ENCODE peak calls at places on chromosomes 5 and 9, in eight cellular contexts. I, C, X, S, E, B, V and M are unnamed samples.

GRCh38 chr9:123349691-123350480 is 6.1 kb upstream of the CRB2 start:
- DNase-seq in I (peak), C (no peak), X (peak), S (peak), E (peak), B (no peak), V (peak), M (peak)

GRCh38 chr5:150502847-150503246 is 5.1 kb upstream of the NDST1 start:
- DNase-seq in I (no peak), C (no peak), X (no peak), S (no peak), E (no peak), B (no peak), V (no peak), M (no peak)

GRCh38 chr5:151923865-151924264 is 786 bp downstream of the GLRA1 start:
- DNase-seq in I (no peak), C (no peak), X (no peak), S (peak), E (no peak), B (no peak), V (no peak), M (peak)

GRCh38 chr9:101409079-101409477 is 10.4 kb downstream of the ZNF189 start:
- DNase-seq in I (no peak), C (no peak), X (peak), S (no peak), E (peak), B (no peak), V (no peak), M (no peak)

GRCh38 chr9:35652829-35653209 is 2.1 kb upstream of the SIT1 start:
- DNase-seq in I (no peak), C (no peak), X (no peak), S (no peak), E (no peak), B (no peak), V (no peak), M (no peak)

GRCh38 chr9:31470051-31470450 is 914.4 kb upstream of the ACO1 start:
- DNase-seq in I (no peak), C (no peak), X (no peak), S (no peak), E (no peak), B (no peak), V (no peak), M (no peak)

GRCh38 chr5:10565785-10566506 is 2.1 kb downstream of the ANKRD33B start:
- DNase-seq in I (no peak), C (no peak), X (no peak), S (no peak), E (peak), B (no peak), V (no peak), M (no peak)

GRCh38 chr9:105716146-105716545 is 21.8 kb downstream of the TMEM38B start:
- DNase-seq in I (no peak), C (no peak), X (no peak), S (no peak), E (no peak), B (no peak), V (no peak), M (no peak)

DNA sequence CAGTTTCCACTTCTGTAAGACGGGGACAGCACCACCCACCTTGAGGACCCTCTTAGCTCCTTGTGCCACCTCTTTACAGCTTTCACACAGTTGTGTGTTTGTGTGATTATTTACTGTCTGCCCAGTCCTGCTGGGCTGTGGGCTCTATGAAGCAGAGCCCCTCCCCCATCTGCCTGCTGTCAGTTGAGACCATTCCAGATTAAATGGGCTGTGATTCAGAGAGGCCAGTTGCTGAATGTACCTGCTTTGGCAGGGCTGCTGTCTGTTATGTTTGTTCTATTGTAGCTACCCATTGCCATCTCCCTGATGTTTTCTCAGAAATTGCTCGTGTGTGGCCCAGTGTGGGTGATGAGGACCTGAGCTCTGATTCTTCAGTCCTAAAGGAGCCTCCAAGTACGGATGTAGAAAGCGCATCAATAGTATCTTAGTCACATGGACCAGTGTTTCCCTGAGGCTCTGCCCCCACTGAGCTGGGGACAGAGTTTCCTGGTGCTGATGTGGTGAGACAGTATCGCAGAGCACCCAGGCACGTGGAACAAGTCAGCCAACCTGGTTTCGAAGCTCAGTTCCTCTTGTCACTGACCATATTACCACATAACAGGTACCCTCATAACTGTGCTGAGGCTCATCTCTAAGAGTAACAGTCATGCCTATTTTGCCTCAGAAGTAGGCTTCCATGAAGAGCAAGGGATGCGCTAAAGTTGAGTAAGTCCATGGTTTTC is 3.7 kb downstream of the ANGPTL2 start:
- DNase-seq in I (no peak), C (no peak), X (no peak), S (no peak), E (no peak), B (no peak), V (no peak), M (no peak)
- TF ChIP-seq CTCF in I (no peak), C (no peak), X (no peak), S (no peak), E (no peak), B (no peak), V (no peak), M (no peak)

DNA sequence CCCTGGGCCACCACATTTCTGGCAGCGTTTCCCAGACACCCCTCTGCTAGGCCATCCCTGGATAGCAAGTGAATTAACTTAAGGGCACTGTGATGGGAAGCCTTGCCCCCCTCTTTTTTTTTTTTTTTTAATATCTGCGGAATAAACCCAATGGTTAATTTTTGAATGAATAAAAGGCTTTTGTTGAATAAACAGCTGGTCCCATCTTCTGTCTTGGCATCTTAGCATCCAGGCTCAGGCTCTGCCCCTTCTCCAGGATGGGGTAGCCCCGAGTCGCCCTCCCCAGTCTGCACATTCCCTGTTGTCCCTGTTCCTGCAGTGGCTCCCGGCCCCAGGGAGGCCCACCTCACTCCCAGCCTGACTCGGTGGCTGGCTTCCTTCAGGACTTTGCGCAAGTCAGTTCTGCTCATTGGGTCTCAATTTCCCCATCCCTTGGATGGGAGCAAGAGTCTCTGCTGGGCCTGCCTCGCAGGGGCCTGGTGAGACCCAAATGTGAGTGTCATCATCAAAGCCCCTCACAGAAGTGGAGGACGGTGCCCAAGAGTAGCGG is 29.0 kb upstream of the HMCN2 start:
- DNase-seq in I (no peak), C (no peak), X (no peak), S (no peak), E (no peak), B (no peak), V (no peak), M (no peak)
- TF ChIP-seq CTCF in I (peak), C (no peak), X (no peak), S (no peak), E (no peak), B (no peak), V (no peak), M (peak)

GRCh38 chr9:71624728-71625127 is 143.6 kb downstream of the CEMIP2 start:
- DNase-seq in I (no peak), C (no peak), X (no peak), S (no peak), E (no peak), B (no peak), V (no peak), M (no peak)
- TF ChIP-seq CTCF in I (peak), C (no peak), X (peak), S (no peak), E (no peak), B (no peak), V (peak), M (peak)

GRCh38 chr5:57097526-57097925 is 76.3 kb upstream of the GPBP1 start:
- DNase-seq in I (peak), C (no peak), X (no peak), S (no peak), E (no peak), B (no peak), V (no peak), M (no peak)

GRCh38 chr5:57094753-57095683 is 78.8 kb upstream of the GPBP1 start:
- DNase-seq in I (no peak), C (no peak), X (peak), S (peak), E (no peak), B (no peak), V (peak), M (peak)
- TF ChIP-seq CTCF in I (no peak), C (peak), X (peak), S (peak), E (peak), B (peak), V (peak), M (no peak)

DNA sequence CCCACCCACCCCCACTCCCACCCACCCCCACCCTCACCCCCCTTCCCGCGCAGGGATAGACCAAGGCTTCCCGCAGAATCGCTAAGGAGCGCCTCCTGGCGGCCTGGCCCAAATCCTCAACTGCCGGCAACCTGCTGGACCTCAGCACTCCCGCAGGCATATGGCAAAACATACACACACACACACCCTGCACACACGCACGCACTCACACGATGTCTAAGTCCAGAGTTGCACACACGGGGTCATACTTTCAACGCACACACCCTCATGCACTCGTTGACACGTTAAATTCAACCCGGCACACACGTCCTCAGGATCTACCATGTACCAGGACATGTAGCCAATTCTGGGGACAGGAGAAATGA is 1.7 kb downstream of the CPLX2 start:
- DNase-seq in I (no peak), C (no peak), X (no peak), S (peak), E (no peak), B (no peak), V (no peak), M (peak)
- TF ChIP-seq CTCF in I (no peak), C (no peak), X (peak), S (peak), E (no peak), B (peak), V (peak), M (no peak)

GRCh38 chr5:56148453-56148971 is 84.6 kb downstream of the ANKRD55 start:
- DNase-seq in I (no peak), C (no peak), X (no peak), S (no peak), E (no peak), B (no peak), V (no peak), M (no peak)
- TF ChIP-seq CTCF in I (no peak), C (no peak), X (no peak), S (no peak), E (no peak), B (no peak), V (no peak), M (no peak)

GRCh38 chr5:74394543-74394923 is 246.0 kb downstream of the ENC1 start:
- DNase-seq in I (peak), C (no peak), X (no peak), S (no peak), E (no peak), B (no peak), V (no peak), M (no peak)
- TF ChIP-seq CTCF in I (no peak), C (no peak), X (no peak), S (peak), E (no peak), B (peak), V (peak), M (no peak)

GRCh38 chr9:87259543-87259942 is 238.1 kb upstream of the DAPK1 start:
- DNase-seq in I (no peak), C (no peak), X (peak), S (no peak), E (peak), B (no peak), V (peak), M (no peak)

GRCh38 chr9:87256973-87257372 is 240.7 kb upstream of the DAPK1 start:
- DNase-seq in I (no peak), C (no peak), X (peak), S (peak), E (no peak), B (no peak), V (peak), M (no peak)

GRCh38 chr9:87263291-87263690 is 234.4 kb upstream of the DAPK1 start:
- DNase-seq in I (no peak), C (no peak), X (no peak), S (no peak), E (no peak), B (no peak), V (no peak), M (peak)

GRCh38 chr9:87255437-87256155 is 242.1 kb upstream of the DAPK1 start:
- DNase-seq in I (no peak), C (no peak), X (no peak), S (peak), E (peak), B (no peak), V (peak), M (no peak)

GRCh38 chr9:87260171-87260570 is 237.5 kb upstream of the DAPK1 start:
- DNase-seq in I (no peak), C (no peak), X (no peak), S (no peak), E (peak), B (no peak), V (no peak), M (no peak)
- TF ChIP-seq CTCF in I (no peak), C (no peak), X (no peak), S (no peak), E (no peak), B (no peak), V (no peak), M (no peak)